ENCODE peak calls at places on chromosomes 7 and 10, in five cellular contexts. Y is lower leg skin, T is AG04449, R is AG10803, O is MCF 10A. D is an unnamed sample.

GRCh38 chr10:120735773-120736371 is 115.3 kb upstream of the WDR11 start:
- DNase-seq in O (peak), Y (no peak), T (no peak), R (peak), D (no peak)

GRCh38 chr10:71995880-71996597 is 31.8 kb downstream of the CHST3 start:
- DNase-seq in O (no peak), Y (no peak), T (no peak), R (peak), D (no peak)

GRCh38 chr10:35172574-35172973 is 45.9 kb downstream of the CREM start:
- DNase-seq in Y (peak), T (no peak), O (no peak), R (peak), D (no peak)

GRCh38 chr7:543790-544527 is 24.3 kb upstream of the PDGFA start:
- DNase-seq in T (no peak), O (no peak), Y (no peak), R (no peak), D (no peak)

GRCh38 chr7:83365746-83366145 is 203.1 kb upstream of the PCLO start:
- DNase-seq in Y (no peak), R (no peak), O (no peak), T (no peak), D (no peak)

GRCh38 chr7:18250133-18250532 is 222.5 kb upstream of the PRPS1L1 start:
- DNase-seq in Y (no peak), O (no peak), T (no peak), R (no peak), D (no peak)

GRCh38 chr7:95596183-95597135 is at the start of gene PDK4:
- DNase-seq in T (no peak), Y (peak), R (peak), O (peak), D (no peak)

GRCh38 chr10:86940677-86941076 is 16.7 kb downstream of the MMRN2 start:
- DNase-seq in O (no peak), R (no peak), Y (no peak), T (no peak), D (no peak)

GRCh38 chr10:123842692-123843385 is 48.8 kb downstream of the CPXM2 start:
- DNase-seq in R (no peak), Y (no peak), O (no peak), T (no peak), D (no peak)

GRCh38 chr10:124416733-124417132 is 2.0 kb downstream of the OAT start:
- DNase-seq in R (peak), T (no peak), O (peak), Y (no peak), D (no peak)

GRCh38 chr7:22109761-22110160 is 164.1 kb upstream of the CDCA7L start:
- DNase-seq in O (peak), Y (no peak), T (no peak), R (peak), D (no peak)

GRCh38 chr10:6401562-6402348 is 178.3 kb downstream of the PRKCQ start:
- DNase-seq in O (peak), R (peak), T (peak), Y (peak), D (peak)

GRCh38 chr7:102044984-102045673 is 227.7 kb downstream of the CUX1 start:
- DNase-seq in Y (peak), R (peak), O (no peak), T (peak), D (no peak)

GRCh38 chr10:76035728-76036409 is 604.4 kb downstream of the LRMDA start:
- DNase-seq in Y (no peak), R (no peak), T (no peak), O (no peak), D (no peak)

GRCh38 chr7:43721193-43721806 is 8.0 kb downstream of the COA1 start:
- DNase-seq in O (peak), R (peak), T (no peak), Y (no peak), D (no peak)

GRCh38 chr7:151897951-151898686 is 21.2 kb upstream of the PRKAG2 start:
- DNase-seq in T (no peak), O (no peak), Y (no peak), R (no peak), D (no peak)

GRCh38 chr7:19062216-19062615 is 55.2 kb downstream of the TWIST1 start:
- DNase-seq in R (no peak), T (no peak), O (no peak), Y (no peak), D (no peak)

GRCh38 chr10:8297951-8298350 is 243.5 kb downstream of the GATA3 start:
- DNase-seq in O (no peak), R (no peak), Y (no peak), T (no peak), D (no peak)
- TF ChIP-seq CTCF in O (no peak), R (no peak), Y (no peak), T (no peak), D (no peak)

GRCh38 chr7:47604496-47604890 is 22.6 kb upstream of the TNS3 start:
- DNase-seq in O (no peak), R (no peak), T (no peak), Y (no peak), D (no peak)

GRCh38 chr7:47600199-47601118 is 18.5 kb upstream of the TNS3 start:
- DNase-seq in Y (no peak), T (no peak), R (peak), O (peak), D (no peak)

GRCh38 chr7:47602272-47603004 is 20.5 kb upstream of the TNS3 start:
- DNase-seq in Y (no peak), T (no peak), O (peak), R (no peak), D (no peak)

GRCh38 chr7:47601119-47601880 is 19.4 kb upstream of the TNS3 start:
- DNase-seq in Y (no peak), O (peak), R (peak), T (peak), D (no peak)

DNA sequence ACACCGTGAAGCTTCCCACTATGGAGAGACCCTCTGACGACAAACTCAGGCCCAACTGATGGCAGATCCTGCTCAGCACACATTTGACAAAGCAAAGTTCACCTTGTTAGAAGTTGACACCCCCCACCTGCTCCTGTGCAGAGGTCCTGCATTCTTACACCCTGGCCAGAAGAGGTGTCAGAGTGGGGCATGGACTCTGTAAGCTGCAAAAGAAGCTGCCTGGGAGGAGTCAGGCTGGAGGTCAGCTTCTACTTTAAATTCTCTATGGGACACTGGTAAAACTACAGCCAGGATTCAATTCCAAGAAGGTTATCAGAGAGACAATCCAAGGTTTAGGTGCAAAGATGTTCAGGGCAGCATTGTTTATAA is 20.0 kb upstream of the TNS3 start:
- DNase-seq in R (no peak), T (no peak), Y (no peak), O (no peak), D (no peak)
- TF ChIP-seq CTCF in R (no peak), T (no peak), Y (no peak), O (no peak), D (no peak)

DNA sequence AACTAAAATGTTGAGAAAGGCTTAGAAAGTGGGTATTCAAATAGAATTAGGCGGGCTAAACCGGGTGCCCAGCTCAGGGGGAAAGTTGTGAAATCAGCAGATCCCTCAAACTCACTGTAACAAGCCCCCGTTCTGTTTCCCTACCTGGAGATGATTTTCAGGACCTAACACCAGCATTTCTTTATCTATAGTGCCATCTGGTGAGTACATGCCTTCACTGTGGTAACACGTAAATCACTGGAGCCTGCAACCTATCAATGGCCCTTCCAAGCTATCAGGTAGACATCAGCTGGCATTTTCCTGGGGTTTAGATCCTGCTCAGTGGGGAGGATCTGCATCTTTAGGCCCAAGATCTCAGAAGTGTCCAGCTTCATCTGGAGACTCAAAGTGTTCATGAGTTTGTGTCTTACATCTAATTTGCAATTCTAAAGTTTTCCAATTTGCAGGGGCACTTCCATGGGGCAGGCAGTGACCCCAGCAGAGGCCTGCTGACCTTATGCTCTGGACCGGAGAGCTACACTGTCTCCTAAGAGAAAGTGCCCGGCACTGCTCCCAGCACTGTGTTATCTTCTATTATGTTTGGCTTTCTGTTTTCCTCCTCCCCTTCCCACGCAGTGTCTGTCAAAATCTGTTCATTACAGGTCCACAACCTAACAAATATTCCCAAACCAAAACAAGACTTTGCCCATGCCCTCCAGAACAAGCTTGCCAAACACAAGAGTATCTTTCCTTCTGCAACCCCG is 132.5 kb downstream of the LSM5 start:
- DNase-seq in T (no peak), O (peak), R (no peak), Y (no peak), D (no peak)
- TF ChIP-seq CTCF in T (no peak), O (peak), R (no peak), Y (no peak), D (peak)

GRCh38 chr7:74193913-74194312 is 15.9 kb upstream of the LAT2 start:
- DNase-seq in O (no peak), T (no peak), Y (no peak), R (no peak), D (no peak)
- TF ChIP-seq CTCF in O (no peak), T (no peak), Y (no peak), R (no peak), D (no peak)

DNA sequence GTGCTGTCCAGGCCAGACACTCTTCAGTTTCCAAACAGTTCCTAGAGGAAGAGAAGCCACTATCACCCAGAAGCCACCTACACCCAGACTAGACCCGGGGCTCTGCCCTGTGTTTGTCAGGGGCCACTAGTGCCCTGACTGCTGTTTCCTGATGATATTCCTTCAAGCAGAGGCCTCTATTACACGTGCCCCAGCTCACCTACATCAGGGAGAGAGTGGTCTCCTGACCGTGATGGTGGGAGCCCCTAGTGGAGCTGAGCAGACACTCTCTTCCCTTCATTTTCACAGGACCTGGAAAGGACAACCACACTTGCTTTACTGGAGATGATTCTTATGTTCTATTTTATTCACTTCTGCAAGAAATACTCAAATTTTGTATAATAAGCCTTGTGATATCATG is 9.2 kb downstream of the ZNF394 start:
- DNase-seq in R (no peak), O (no peak), T (no peak), Y (no peak), D (no peak)
- TF ChIP-seq CTCF in R (no peak), O (no peak), T (no peak), Y (no peak), D (no peak)

DNA sequence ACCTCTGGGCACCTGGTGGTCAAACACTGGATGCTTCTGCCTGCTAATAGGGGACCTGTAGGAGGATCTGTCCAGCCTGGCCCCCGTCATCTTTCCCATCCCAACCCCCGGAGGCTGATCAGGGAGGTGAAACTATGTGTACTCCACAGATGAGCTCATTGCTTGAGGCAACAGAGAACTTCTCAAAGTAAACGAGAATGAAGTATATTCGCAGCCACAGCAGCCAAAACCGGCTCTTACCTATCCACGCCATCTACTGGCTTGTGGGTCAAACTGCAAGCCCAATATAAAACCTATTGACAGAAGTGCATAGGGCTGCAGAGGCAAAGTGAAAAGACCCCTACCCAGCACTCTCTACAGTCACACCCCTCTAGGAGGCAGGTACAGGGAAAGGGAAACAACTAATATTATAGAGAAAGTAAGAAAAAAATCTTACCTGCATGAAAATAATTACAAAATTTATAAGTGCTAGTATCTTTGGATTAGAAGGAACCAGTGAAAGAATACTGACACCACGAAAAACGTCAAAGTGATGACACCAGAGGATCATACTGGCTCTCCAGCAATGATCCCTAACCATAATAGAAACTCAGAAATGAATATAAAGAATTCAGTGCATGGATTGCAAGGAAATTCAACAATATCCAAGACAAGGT is 973.5 kb downstream of the ANKRD7 start:
- DNase-seq in O (peak), R (peak), Y (peak), T (no peak), D (peak)
- TF ChIP-seq CTCF in O (peak), R (peak), Y (no peak), T (no peak), D (peak)

GRCh38 chr7:5396542-5396941 is 27.1 kb downstream of the TNRC18 start:
- DNase-seq in T (no peak), R (peak), O (peak), Y (peak), D (peak)
- TF ChIP-seq CTCF in T (no peak), R (peak), O (peak), Y (no peak), D (peak)

GRCh38 chr10:85674851-85675250 is 691.7 kb downstream of the GRID1 start:
- DNase-seq in O (no peak), T (no peak), R (no peak), Y (no peak), D (no peak)

GRCh38 chr10:85673270-85673669 is 693.3 kb downstream of the GRID1 start:
- DNase-seq in O (no peak), T (no peak), Y (no peak), R (no peak), D (no peak)

GRCh38 chr10:85679696-85680095 is 686.9 kb downstream of the GRID1 start:
- DNase-seq in R (no peak), T (no peak), O (no peak), Y (no peak), D (no peak)

GRCh38 chr10:85682621-85683020 is 684.0 kb downstream of the GRID1 start:
- DNase-seq in T (no peak), R (no peak), O (no peak), Y (no peak), D (no peak)

GRCh38 chr10:85679061-85679460 is 687.5 kb downstream of the GRID1 start:
- DNase-seq in Y (no peak), R (no peak), T (no peak), O (no peak), D (no peak)
- TF ChIP-seq CTCF in Y (no peak), R (no peak), T (no peak), O (no peak), D (no peak)

GRCh38 chr10:127524869-127525268 is 24.2 kb upstream of the NPS start:
- DNase-seq in O (peak), R (peak), Y (no peak), T (no peak), D (no peak)

GRCh38 chr10:127525686-127526085 is 23.4 kb upstream of the NPS start:
- DNase-seq in O (no peak), T (no peak), Y (no peak), R (no peak), D (no peak)

GRCh38 chr10:127527320-127527719 is 21.8 kb upstream of the NPS start:
- DNase-seq in R (no peak), T (no peak), Y (no peak), O (no peak), D (no peak)

GRCh38 chr10:127522298-127522697 is 26.8 kb upstream of the NPS start:
- DNase-seq in Y (no peak), T (no peak), R (no peak), O (no peak), D (no peak)

DNA sequence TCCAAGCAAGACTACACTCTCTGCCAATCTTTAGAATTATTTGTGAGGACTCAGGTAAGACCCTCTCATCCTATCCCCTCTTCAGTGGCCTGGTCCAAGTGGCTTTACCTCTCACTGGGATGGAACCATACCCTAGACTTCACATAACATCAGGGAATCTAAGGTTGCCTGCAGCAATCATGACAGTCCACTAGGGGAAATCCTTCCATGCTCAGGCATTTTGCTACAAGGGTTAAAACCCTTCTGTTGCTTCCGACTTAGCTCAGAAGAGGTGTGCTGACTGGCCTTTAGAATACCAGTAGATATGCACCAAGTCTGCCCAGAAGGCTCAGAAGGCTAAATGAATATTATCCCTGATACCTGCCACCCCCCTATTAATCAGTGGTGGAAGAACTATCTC is 24.9 kb upstream of the NPS start:
- DNase-seq in R (no peak), Y (no peak), T (no peak), O (no peak), D (no peak)
- TF ChIP-seq CTCF in R (peak), Y (no peak), T (no peak), O (no peak), D (no peak)